ENCODE peak calls at places on chromosome 7, in seven cellular contexts. G, O, N, Z, F, X and P are unnamed samples. For H3K27me3, the result is how much of the 10 kb centered on the place peaks cover.

GRCh38 chr7:40356312-40356711 is 221.5 kb downstream of the SUGCT start:
- DNase-seq in O (peak), Z (no peak), X (no peak), F (no peak), G (no peak), N (no peak), P (no peak)

GRCh38 chr7:137626469-137627067 is 220.2 kb downstream of the DGKI start:
- DNase-seq in O (peak), F (peak), G (no peak), X (no peak), Z (peak), N (no peak), P (peak)

GRCh38 chr7:132430466-132430862 is 145.8 kb downstream of the PLXNA4 start:
- DNase-seq in O (peak), F (no peak), G (no peak), N (no peak), X (no peak), Z (no peak), P (no peak)

GRCh38 chr7:71497233-71497946 is 365.4 kb downstream of the GALNT17 start:
- DNase-seq in G (peak), Z (peak), X (no peak), N (peak), F (no peak), O (no peak), P (no peak)

GRCh38 chr7:157981778-157982177 is 605.8 kb downstream of the PTPRN2 start:
- DNase-seq in X (no peak), N (no peak), G (no peak), O (no peak), Z (no peak), F (no peak), P (no peak)

GRCh38 chr7:148442933-148443332 is 147.6 kb upstream of the C7orf33 start:
- DNase-seq in N (no peak), O (no peak), F (peak), Z (no peak), G (no peak), X (no peak), P (no peak)

GRCh38 chr7:69374036-69374420 is 224.2 kb upstream of the AUTS2 start:
- DNase-seq in N (no peak), Z (no peak), X (no peak), F (no peak), G (no peak), O (peak), P (no peak)

GRCh38 chr7:27116521-27116946 is 14.0 kb downstream of the HOXA4 start:
- DNase-seq in O (peak), Z (no peak), X (no peak), N (no peak), G (no peak), F (peak), P (no peak)

GRCh38 chr7:5689118-5689517 is 92.3 kb downstream of the RNF216 start:
- DNase-seq in X (no peak), F (no peak), G (no peak), O (no peak), N (no peak), Z (no peak), P (peak)

GRCh38 chr7:106521541-106521940 is 139.4 kb downstream of the CCDC71L start:
- DNase-seq in G (no peak), Z (no peak), N (no peak), O (no peak), X (no peak), F (no peak), P (no peak)

GRCh38 chr7:3300221-3300650 is 816 bp upstream of the SDK1 start:
- DNase-seq in Z (peak), X (no peak), O (peak), F (no peak), G (no peak), N (peak), P (no peak)

GRCh38 chr7:1125603-1125969 is 34.4 kb downstream of the ZFAND2A start:
- DNase-seq in Z (peak), O (no peak), X (no peak), N (no peak), F (no peak), G (peak), P (no peak)

GRCh38 chr7:116322541-116322940 is 112.2 kb downstream of the TES start:
- DNase-seq in X (no peak), O (peak), N (no peak), G (no peak), F (no peak), Z (no peak), P (peak)

GRCh38 chr7:24926623-24927539 is 53.1 kb downstream of the OSBPL3 start:
- DNase-seq in F (no peak), X (no peak), N (no peak), G (no peak), Z (no peak), O (peak), P (no peak)

GRCh38 chr7:51288896-51289607 is 27.6 kb downstream of the COBL start:
- DNase-seq in G (no peak), X (no peak), O (no peak), Z (no peak), N (peak), F (peak), P (no peak)

GRCh38 chr7:28626629-28627262 is 214.4 kb downstream of the CREB5 start:
- DNase-seq in Z (no peak), O (peak), N (no peak), X (no peak), G (no peak), F (peak), P (peak)

GRCh38 chr7:151876112-151876898 is 610 bp downstream of the PRKAG2 start:
- DNase-seq in G (peak), N (peak), X (peak), F (peak), Z (peak), O (no peak), P (no peak)

GRCh38 chr7:5214641-5215040 is 24.6 kb downstream of the WIPI2 start:
- DNase-seq in F (no peak), N (no peak), X (no peak), Z (no peak), O (no peak), G (peak), P (no peak)

GRCh38 chr7:142420554-142421362 is 162.9 kb upstream of the PRSS58 start:
- DNase-seq in Z (no peak), N (no peak), O (peak), G (no peak), F (no peak), X (no peak), P (no peak)
- TF ChIP-seq CTCF in Z (no peak), N (no peak), O (peak), G (no peak), F (no peak), X (no peak), P (peak)

GRCh38 chr7:149874644-149875028 is 867 bp downstream of the ATP6V0E2 start:
- DNase-seq in X (no peak), G (no peak), Z (peak), N (no peak), F (no peak), O (no peak), P (no peak)
- H3K4me3 ChIP-seq in X (no peak), G (peak), Z (peak), N (peak), F (no peak), O (no peak), P (no peak)

GRCh38 chr7:155813125-155813524 is 862 bp upstream of the SHH start:
- DNase-seq in X (no peak), O (no peak), N (no peak), G (no peak), F (no peak), Z (peak), P (no peak)
- H3K27me3 ChIP-seq in X (half or more), O (half or more), N (half or more), G (half or more), F (under half), Z (half or more), P (under half)

DNA sequence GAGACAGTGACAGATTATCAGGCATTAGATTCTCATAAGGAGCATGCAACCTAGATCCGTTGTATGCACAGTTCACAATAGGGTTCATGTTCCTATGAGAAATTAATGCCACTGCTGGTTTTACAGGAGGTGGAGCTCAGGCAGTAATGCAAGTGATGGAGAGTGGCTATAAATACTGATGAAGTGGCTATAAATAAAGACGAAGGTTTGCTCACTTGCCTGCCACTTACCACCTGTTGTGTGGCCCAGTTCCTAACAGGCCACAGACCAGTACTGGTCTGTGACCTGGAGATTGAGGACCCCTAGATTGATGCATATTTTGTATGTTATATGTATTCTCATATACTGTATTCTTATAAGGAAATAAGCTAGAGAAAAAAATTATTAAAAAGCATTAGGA is 390.9 kb upstream of the IGFBP3 start:
- DNase-seq in G (no peak), N (no peak), Z (no peak), F (no peak), O (no peak), X (no peak), P (no peak)
- TF ChIP-seq CTCF in G (no peak), N (no peak), Z (no peak), F (no peak), O (no peak), X (no peak), P (no peak)

GRCh38 chr7:44983742-44984477 is 5.1 kb upstream of the MYO1G start:
- DNase-seq in O (no peak), Z (no peak), F (no peak), G (no peak), X (no peak), N (no peak), P (no peak)
- H3K4me3 ChIP-seq in O (peak), Z (no peak), F (no peak), G (no peak), X (no peak), N (no peak), P (no peak)

DNA sequence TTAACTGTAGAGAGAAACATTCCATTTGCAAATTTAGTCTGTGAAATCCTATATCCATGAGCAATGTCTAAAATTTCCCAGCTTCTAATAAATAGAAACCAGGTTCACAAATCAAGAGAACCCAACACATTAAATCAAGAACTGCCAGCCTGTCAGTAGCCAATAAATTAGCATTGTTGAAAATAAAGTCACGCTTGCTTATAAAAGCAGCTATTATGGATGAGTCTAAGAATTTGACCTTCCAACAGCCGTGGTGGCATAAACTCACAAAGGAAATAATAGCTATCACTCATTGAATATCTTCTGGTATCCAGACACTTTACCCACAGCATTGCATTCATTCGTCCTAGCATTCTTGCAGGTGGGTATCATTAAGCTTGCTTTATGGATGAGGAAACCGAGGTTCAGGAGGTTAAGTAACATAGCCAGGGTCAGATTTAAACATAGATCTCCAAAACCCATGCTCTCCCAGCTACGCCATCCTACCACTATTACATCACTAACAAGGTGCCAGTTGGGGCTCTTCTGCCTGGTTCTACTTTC is 260.1 kb upstream of the YAE1 start:
- DNase-seq in F (no peak), O (no peak), G (no peak), N (no peak), Z (no peak), X (no peak), P (no peak)
- H3K27me3 ChIP-seq in F (under half), O (under half), G (under half), N (under half), Z (under half), X (under half), P (under half)

GRCh38 chr7:98294326-98294725 is 12.8 kb downstream of the BRI3 start:
- DNase-seq in O (no peak), G (no peak), X (no peak), N (peak), Z (no peak), F (no peak), P (no peak)

GRCh38 chr7:98289333-98289875 is 7.9 kb downstream of the BRI3 start:
- DNase-seq in O (no peak), G (no peak), X (no peak), F (no peak), N (no peak), Z (no peak), P (no peak)

GRCh38 chr7:98293265-98293664 is 11.8 kb downstream of the BRI3 start:
- DNase-seq in X (no peak), Z (no peak), O (no peak), G (no peak), F (no peak), N (no peak), P (no peak)

GRCh38 chr7:98293746-98294145 is 12.3 kb downstream of the BRI3 start:
- DNase-seq in Z (no peak), N (no peak), X (no peak), G (no peak), F (no peak), O (no peak), P (no peak)

DNA sequence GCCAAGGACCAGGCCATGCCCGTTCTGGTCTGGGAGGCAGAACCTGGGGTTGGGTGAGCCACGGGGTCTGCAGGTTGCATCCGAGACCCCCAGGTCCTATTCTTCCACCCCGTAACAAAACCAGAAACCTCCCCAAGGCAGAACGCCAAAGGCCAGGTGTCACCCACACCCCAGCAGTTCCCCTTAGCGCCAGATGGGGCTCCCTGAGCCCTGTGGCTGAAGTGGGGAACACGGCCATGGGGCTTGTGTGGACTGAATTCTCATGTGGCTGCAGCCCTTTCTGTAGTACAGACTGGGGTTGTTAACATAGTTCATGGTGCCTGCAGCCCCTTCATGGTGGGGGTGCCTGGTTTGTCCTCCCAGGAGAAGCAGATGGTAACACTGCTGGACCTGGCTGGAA is 10.2 kb downstream of the BRI3 start:
- DNase-seq in Z (no peak), O (no peak), X (no peak), F (no peak), N (no peak), G (no peak), P (no peak)
- TF ChIP-seq CTCF in Z (no peak), O (no peak), X (no peak), F (no peak), N (no peak), G (no peak), P (peak)